ENCODE peak calls at places on chromosomes 4 and X, in eight cellular contexts. One of them, this sample, is unnamed.
A peak's percentile ranks its signal among the peaks of the same experiment; 100 is the strongest.

GRCh38 chr4:151627491-151627890 is 133.3 kb downstream of the GATB start:
- DNase-seq in EL: peak; percentile 51
- DNase-seq in CD4-positive, alpha-beta memory T cell: no peak
- DNase-seq in AG08396: no peak
- DNase-seq in GM23248: peak; percentile 60
- DNase-seq in iPS DF 6.9: no peak
- DNase-seq in cardiac muscle cell: no peak
- DNase-seq in stimulated activated CD8-positive, alpha-beta memory T cell treated with anti-CD3 and anti-CD28 coated beads, Interleukin-7, amount 100 ng/mL, for 48 hours: no peak
- DNase-seq in this sample: no peak

GRCh38 chr4:67035501-67035900 is 509.8 kb downstream of the CENPC start:
- DNase-seq in EL: peak; percentile 83
- DNase-seq in CD4-positive, alpha-beta memory T cell: no peak
- DNase-seq in AG08396: no peak
- DNase-seq in GM23248: peak; percentile 0
- DNase-seq in iPS DF 6.9: no peak
- DNase-seq in cardiac muscle cell: no peak
- DNase-seq in stimulated activated CD8-positive, alpha-beta memory T cell treated with anti-CD3 and anti-CD28 coated beads, Interleukin-7, amount 100 ng/mL, for 48 hours: no peak
- DNase-seq in this sample: no peak

GRCh38 chr4:182770259-182770968 is 146.8 kb downstream of the DCTD start:
- DNase-seq in EL: no peak
- DNase-seq in CD4-positive, alpha-beta memory T cell: no peak
- DNase-seq in AG08396: no peak
- DNase-seq in GM23248: no peak
- DNase-seq in iPS DF 6.9: no peak
- DNase-seq in cardiac muscle cell: peak; percentile 38
- DNase-seq in stimulated activated CD8-positive, alpha-beta memory T cell treated with anti-CD3 and anti-CD28 coated beads, Interleukin-7, amount 100 ng/mL, for 48 hours: no peak
- DNase-seq in this sample: no peak

GRCh38 chr4:176443117-176443516 is 123.4 kb downstream of the SPCS3 start:
- DNase-seq in EL: peak; percentile 93
- DNase-seq in CD4-positive, alpha-beta memory T cell: no peak
- DNase-seq in AG08396: peak; percentile 59
- DNase-seq in GM23248: peak; percentile 92
- DNase-seq in iPS DF 6.9: no peak
- DNase-seq in cardiac muscle cell: no peak
- DNase-seq in stimulated activated CD8-positive, alpha-beta memory T cell treated with anti-CD3 and anti-CD28 coated beads, Interleukin-7, amount 100 ng/mL, for 48 hours: no peak
- DNase-seq in this sample: no peak

GRCh38 chr4:1416051-1416947 is 10.1 kb upstream of the NKX1-1 start:
- DNase-seq in EL: no peak
- DNase-seq in CD4-positive, alpha-beta memory T cell: no peak
- DNase-seq in AG08396: no peak
- DNase-seq in GM23248: no peak
- DNase-seq in iPS DF 6.9: no peak
- DNase-seq in cardiac muscle cell: no peak
- DNase-seq in stimulated activated CD8-positive, alpha-beta memory T cell treated with anti-CD3 and anti-CD28 coated beads, Interleukin-7, amount 100 ng/mL, for 48 hours: no peak
- DNase-seq in this sample: no peak

GRCh38 chr4:147768113-147768512 is 36.2 kb downstream of the ARHGAP10 start:
- DNase-seq in EL: peak; percentile 88
- DNase-seq in CD4-positive, alpha-beta memory T cell: no peak
- DNase-seq in AG08396: peak; percentile 41
- DNase-seq in GM23248: peak; percentile 81
- DNase-seq in iPS DF 6.9: no peak
- DNase-seq in cardiac muscle cell: no peak
- DNase-seq in stimulated activated CD8-positive, alpha-beta memory T cell treated with anti-CD3 and anti-CD28 coated beads, Interleukin-7, amount 100 ng/mL, for 48 hours: no peak
- DNase-seq in this sample: no peak

GRCh38 chrX:19611636-19612376 is 96.5 kb upstream of the MAP3K15 start:
- DNase-seq in EL: no peak
- DNase-seq in CD4-positive, alpha-beta memory T cell: no peak
- DNase-seq in AG08396: no peak
- DNase-seq in GM23248: no peak
- DNase-seq in iPS DF 6.9: no peak
- DNase-seq in cardiac muscle cell: no peak
- DNase-seq in stimulated activated CD8-positive, alpha-beta memory T cell treated with anti-CD3 and anti-CD28 coated beads, Interleukin-7, amount 100 ng/mL, for 48 hours: no peak
- DNase-seq in this sample: no peak

GRCh38 chr4:184762100-184762499 is 28.2 kb upstream of the CENPU start:
- DNase-seq in EL: no peak
- DNase-seq in CD4-positive, alpha-beta memory T cell: peak; percentile 79
- DNase-seq in AG08396: no peak
- DNase-seq in GM23248: no peak
- DNase-seq in iPS DF 6.9: no peak
- DNase-seq in cardiac muscle cell: no peak
- DNase-seq in stimulated activated CD8-positive, alpha-beta memory T cell treated with anti-CD3 and anti-CD28 coated beads, Interleukin-7, amount 100 ng/mL, for 48 hours: peak; percentile 9
- DNase-seq in this sample: no peak

GRCh38 chr4:6416518-6417286 is 55.7 kb downstream of the PPP2R2C start:
- DNase-seq in EL: no peak
- DNase-seq in CD4-positive, alpha-beta memory T cell: no peak
- DNase-seq in AG08396: no peak
- DNase-seq in GM23248: no peak
- DNase-seq in iPS DF 6.9: no peak
- DNase-seq in cardiac muscle cell: no peak
- DNase-seq in stimulated activated CD8-positive, alpha-beta memory T cell treated with anti-CD3 and anti-CD28 coated beads, Interleukin-7, amount 100 ng/mL, for 48 hours: no peak
- DNase-seq in this sample: no peak

GRCh38 chr4:57191523-57192034 is 81.4 kb upstream of the IGFBP7 start:
- DNase-seq in EL: no peak
- DNase-seq in CD4-positive, alpha-beta memory T cell: no peak
- DNase-seq in AG08396: no peak
- DNase-seq in GM23248: no peak
- DNase-seq in iPS DF 6.9: peak; percentile 88
- DNase-seq in cardiac muscle cell: no peak
- DNase-seq in stimulated activated CD8-positive, alpha-beta memory T cell treated with anti-CD3 and anti-CD28 coated beads, Interleukin-7, amount 100 ng/mL, for 48 hours: no peak
- DNase-seq in this sample: no peak